ENCODE peak calls at places on chromosomes 13 and 19, in five cellular contexts. N is pulmonary artery endothelial cell, Y is cerebellar cortex, S is cardiac muscle cell, G is NCI-H748 treated with DMSO at 0.1 percent for 48 hours. W is an unnamed sample.

GRCh38 chr19:11300811-11301120 is 4.8 kb downstream of the TSPAN16 start:
- DNase-seq in N (no peak), Y (no peak), G (no peak), S (no peak), W (no peak)

GRCh38 chr19:662207-662961 is 630 bp downstream of the RNF126 start:
- DNase-seq in G (no peak), Y (no peak), S (peak), N (no peak), W (no peak)

GRCh38 chr13:30639671-30640070 is 22.0 kb downstream of the USPL1 start:
- DNase-seq in G (no peak), S (peak), Y (no peak), N (no peak), W (no peak)

GRCh38 chr13:46039421-46040036 is 13.0 kb downstream of the ZC3H13 start:
- DNase-seq in G (no peak), Y (no peak), N (no peak), S (no peak), W (no peak)

GRCh38 chr19:37966211-37967072 is 59.4 kb downstream of the SIPA1L3 start:
- DNase-seq in G (no peak), S (no peak), Y (peak), N (no peak), W (no peak)

GRCh38 chr19:794989-795658 is 2.1 kb upstream of the PTBP1 start:
- DNase-seq in Y (no peak), N (no peak), S (no peak), G (no peak), W (no peak)

GRCh38 chr13:78780708-78781107 is 121.8 kb upstream of the OBI1 start:
- DNase-seq in N (no peak), G (no peak), Y (no peak), S (no peak), W (no peak)

GRCh38 chr13:25252770-25253169 is 34.5 kb downstream of the MTMR6 start:
- DNase-seq in Y (no peak), G (no peak), N (no peak), S (no peak), W (no peak)

GRCh38 chr19:12825259-12826131 is 8.9 kb downstream of the RTBDN start:
- DNase-seq in S (peak), Y (no peak), G (no peak), N (no peak), W (no peak)

GRCh38 chr19:34096020-34096915 is 76.0 kb upstream of the LSM14A start:
- DNase-seq in Y (peak), N (no peak), G (peak), S (peak), W (peak)

GRCh38 chr19:48629599-48630288 is 7.4 kb downstream of the DBP start:
- DNase-seq in S (peak), Y (peak), N (no peak), G (peak), W (no peak)

GRCh38 chr13:105778196-105778595 is 757.3 kb downstream of the EFNB2 start:
- DNase-seq in Y (no peak), S (peak), G (no peak), N (no peak), W (peak)

GRCh38 chr13:73765651-73766384 is 368.4 kb downstream of the KLF12 start:
- DNase-seq in Y (peak), N (peak), G (peak), S (peak), W (peak)

GRCh38 chr19:34172661-34173144 is 399 bp downstream of the LSM14A start:
- DNase-seq in G (no peak), N (no peak), Y (no peak), S (no peak), W (no peak)

GRCh38 chr13:39578821-39579291 is 24.1 kb downstream of the LHFPL6 start:
- DNase-seq in G (no peak), Y (no peak), S (no peak), N (no peak), W (no peak)

GRCh38 chr19:11767633-11768133 is 883 bp downstream of the ZNF441 start:
- DNase-seq in G (no peak), S (peak), N (no peak), Y (peak), W (no peak)

GRCh38 chr19:46232029-46232428 is 2.5 kb downstream of the IGFL1 start:
- DNase-seq in N (no peak), S (no peak), Y (no peak), G (no peak), W (no peak)

GRCh38 chr13:44837250-44837649 is 152.0 kb downstream of the NUFIP1 start:
- DNase-seq in S (peak), N (peak), Y (no peak), G (no peak), W (no peak)

GRCh38 chr19:5430237-5430636 is 25.0 kb upstream of the ZNRF4 start:
- DNase-seq in Y (no peak), G (no peak), N (no peak), S (no peak), W (no peak)